ENCODE peak calls at places on chromosomes 2 and 18, in five cellular contexts. K is epithelial cell of proximal tubule, L is tibial nerve, F is choroid plexus epithelial cell, N is left ventricle myocardium inferior. D is an unnamed sample.

GRCh38 chr2:38554973-38555595 is 47.6 kb downstream of the HNRNPLL start:
- DNase-seq in F (peak), K (no peak), L (no peak), N (no peak), D (no peak)

GRCh38 chr2:42493468-42493884 is 306 bp downstream of the KCNG3 start:
- DNase-seq in F (no peak), L (no peak), K (no peak), N (no peak), D (no peak)

GRCh38 chr2:102315850-102316370 is 4.5 kb downstream of the IL1RL1 start:
- DNase-seq in L (no peak), F (no peak), N (no peak), K (no peak), D (no peak)

GRCh38 chr18:12839057-12839525 is 44.9 kb downstream of the PTPN2 start:
- DNase-seq in N (no peak), L (no peak), F (no peak), K (no peak), D (no peak)

GRCh38 chr2:66439291-66440010 is 4.5 kb downstream of the MEIS1 start:
- DNase-seq in L (no peak), F (no peak), N (peak), K (no peak), D (no peak)

GRCh38 chr2:126771501-126772195 is 115.7 kb downstream of the GYPC start:
- DNase-seq in F (no peak), K (no peak), N (no peak), L (no peak), D (no peak)

GRCh38 chr2:102025016-102025491 is 33.3 kb downstream of the IL1R2 start:
- DNase-seq in K (no peak), F (peak), L (no peak), N (no peak), D (peak)

GRCh38 chr18:1983746-1984515 is 587.4 kb downstream of the METTL4 start:
- DNase-seq in K (no peak), F (no peak), L (no peak), N (no peak), D (no peak)

GRCh38 chr18:41660654-41661053 is 294.4 kb upstream of the PIK3C3 start:
- DNase-seq in F (peak), N (no peak), K (no peak), L (no peak), D (no peak)

GRCh38 chr2:48120759-48121242 is 214.5 kb upstream of the FBXO11 start:
- DNase-seq in L (no peak), K (no peak), F (peak), N (no peak), D (no peak)

GRCh38 chr18:57029761-57030160 is 117.1 kb upstream of the BOD1L2 start:
- DNase-seq in K (no peak), F (peak), N (no peak), L (no peak), D (no peak)

GRCh38 chr2:6966541-6966940 is 49.3 kb downstream of the RNF144A start:
- DNase-seq in N (no peak), F (no peak), K (no peak), L (no peak), D (no peak)

GRCh38 chr2:112548980-112549379 is 6.7 kb downstream of the POLR1B start:
- DNase-seq in F (no peak), K (no peak), N (no peak), L (no peak), D (no peak)

GRCh38 chr18:13222371-13223281 is 4.1 kb downstream of the LDLRAD4 start:
- DNase-seq in F (peak), L (no peak), N (peak), K (no peak), D (no peak)

GRCh38 chr2:72139871-72140620 is 7.6 kb downstream of the CYP26B1 start:
- DNase-seq in N (peak), F (no peak), L (peak), K (no peak), D (no peak)

GRCh38 chr2:138827426-138828054 is 47.4 kb upstream of the NXPH2 start:
- DNase-seq in L (no peak), N (no peak), K (peak), F (peak), D (peak)

GRCh38 chr2:33136570-33136969 is 189.8 kb downstream of the LTBP1 start:
- DNase-seq in F (peak), K (no peak), L (no peak), N (no peak), D (no peak)

GRCh38 chr2:197498937-197499593 is 575 bp downstream of the HSPD1 start:
- DNase-seq in N (peak), L (peak), K (no peak), F (peak), D (no peak)

GRCh38 chr2:218229239-218229638 is 12.2 kb downstream of the ARPC2 start:
- DNase-seq in L (no peak), K (peak), F (peak), N (no peak), D (peak)

GRCh38 chr2:17245921-17246320 is 272.3 kb downstream of the RAD51AP2 start:
- DNase-seq in N (no peak), L (no peak), F (no peak), K (no peak), D (peak)

GRCh38 chr18:75350857-75351256 is 76.6 kb downstream of the SMIM21 start:
- DNase-seq in F (no peak), N (no peak), K (no peak), L (no peak), D (no peak)

GRCh38 chr2:207688597-207688996 is 22.8 kb upstream of the CCNYL1 start:
- DNase-seq in K (no peak), F (no peak), L (no peak), N (no peak), D (no peak)

GRCh38 chr2:24969784-24970183 is 2.0 kb downstream of the DNAJC27 start:
- DNase-seq in N (no peak), L (no peak), F (peak), K (no peak), D (no peak)

GRCh38 chr2:203453858-203454451 is 81.1 kb downstream of the RAPH1 start:
- DNase-seq in F (peak), N (no peak), L (no peak), K (no peak), D (no peak)

GRCh38 chr2:224584111-224584764 is 925 bp downstream of the CUL3 start:
- DNase-seq in N (peak), L (no peak), F (peak), K (no peak), D (no peak)

GRCh38 chr18:3985664-3986063 is 469.4 kb downstream of the DLGAP1 start:
- DNase-seq in L (no peak), K (no peak), F (peak), N (no peak), D (peak)

GRCh38 chr2:4673025-4673489 is 969.7 kb downstream of the DCDC2C start:
- DNase-seq in F (no peak), L (no peak), N (no peak), K (no peak), D (peak)

GRCh38 chr18:73785276-73785675 is 362.4 kb downstream of the FBXO15 start:
- DNase-seq in N (no peak), K (no peak), F (peak), L (no peak), D (peak)

GRCh38 chr18:70411886-70412443 is 123.1 kb downstream of the SOCS6 start:
- DNase-seq in N (no peak), F (peak), K (no peak), L (no peak), D (no peak)

GRCh38 chr2:211228559-211228958 is 672.2 kb downstream of the CPS1 start:
- DNase-seq in L (no peak), F (no peak), K (no peak), N (no peak), D (no peak)

GRCh38 chr2:110690345-110690965 is 12.6 kb upstream of the BUB1 start:
- DNase-seq in K (no peak), N (no peak), L (no peak), F (no peak), D (no peak)

GRCh38 chr2:110691612-110692258 is 13.9 kb upstream of the BUB1 start:
- DNase-seq in K (no peak), F (no peak), L (no peak), N (no peak), D (no peak)

GRCh38 chr2:110682872-110683271 is 5.0 kb upstream of the BUB1 start:
- DNase-seq in L (no peak), F (no peak), N (no peak), K (no peak), D (no peak)

GRCh38 chr2:110688594-110689091 is 10.8 kb upstream of the BUB1 start:
- DNase-seq in L (no peak), F (no peak), N (no peak), K (peak), D (no peak)
- H3K4me3 ChIP-seq in L (no peak), F (no peak), N (no peak), K (no peak), D (no peak)

GRCh38 chr2:86204458-86204857 is 5.2 kb downstream of the MRPL35 start:
- DNase-seq in L (no peak), K (no peak), N (no peak), F (no peak), D (no peak)

GRCh38 chr2:86202702-86203101 is 3.4 kb downstream of the MRPL35 start:
- DNase-seq in N (no peak), K (no peak), L (no peak), F (no peak), D (no peak)

GRCh38 chr2:86203614-86204013 is 4.4 kb downstream of the MRPL35 start:
- DNase-seq in L (no peak), K (no peak), F (no peak), N (no peak), D (no peak)

GRCh38 chr2:86199834-86200177 is 549 bp downstream of the MRPL35 start:
- DNase-seq in K (no peak), F (no peak), L (no peak), N (no peak), D (no peak)

GRCh38 chr2:86201951-86202692 is 2.9 kb downstream of the MRPL35 start:
- DNase-seq in K (no peak), N (no peak), F (peak), L (no peak), D (no peak)
- TF ChIP-seq CTCF in K (no peak), N (peak), F (no peak), L (no peak), D (no peak)

DNA sequence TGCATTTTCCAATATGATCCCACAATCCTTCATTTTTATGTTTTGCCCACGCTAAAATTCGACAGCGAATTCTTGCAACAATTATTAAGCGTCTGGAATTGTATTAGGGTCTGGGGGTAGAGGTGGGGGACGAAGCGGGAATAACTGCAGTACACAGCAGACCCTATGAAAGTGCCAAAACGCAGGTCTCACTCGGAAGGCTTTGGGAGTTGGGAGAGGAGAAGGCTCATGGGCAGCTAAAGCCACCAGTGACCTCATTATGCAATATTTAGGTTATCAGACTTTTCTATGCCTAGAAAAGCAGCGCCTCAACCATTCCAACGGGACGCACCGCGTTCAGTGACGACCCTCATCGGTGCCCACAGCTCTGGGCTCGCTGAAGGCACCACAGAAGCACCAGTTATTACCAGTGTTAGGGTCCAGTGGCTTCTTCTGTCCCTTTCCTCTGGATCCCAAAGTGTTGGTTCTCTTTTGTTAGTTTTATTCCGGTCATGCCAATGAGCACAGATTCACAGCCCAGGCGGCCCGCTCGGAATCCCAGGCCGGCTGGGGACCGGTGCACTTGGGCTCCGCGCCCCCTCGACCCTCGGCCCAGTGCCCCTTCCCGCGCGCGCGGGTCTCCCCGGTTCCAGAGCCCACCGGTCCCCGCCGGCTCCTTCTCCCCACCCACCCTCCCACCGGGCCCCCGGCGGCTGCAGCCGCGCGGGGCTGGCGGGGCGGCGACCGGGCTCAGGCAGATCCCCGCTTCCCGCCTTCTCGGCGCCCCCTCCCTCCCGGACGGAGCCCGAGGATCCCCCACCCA is 738 bp upstream of the MAPK4 start:
- DNase-seq in L (no peak), F (no peak), K (no peak), N (no peak), D (no peak)
- H3K4me3 ChIP-seq in L (peak), F (no peak), K (peak), N (peak), D (no peak)

DNA sequence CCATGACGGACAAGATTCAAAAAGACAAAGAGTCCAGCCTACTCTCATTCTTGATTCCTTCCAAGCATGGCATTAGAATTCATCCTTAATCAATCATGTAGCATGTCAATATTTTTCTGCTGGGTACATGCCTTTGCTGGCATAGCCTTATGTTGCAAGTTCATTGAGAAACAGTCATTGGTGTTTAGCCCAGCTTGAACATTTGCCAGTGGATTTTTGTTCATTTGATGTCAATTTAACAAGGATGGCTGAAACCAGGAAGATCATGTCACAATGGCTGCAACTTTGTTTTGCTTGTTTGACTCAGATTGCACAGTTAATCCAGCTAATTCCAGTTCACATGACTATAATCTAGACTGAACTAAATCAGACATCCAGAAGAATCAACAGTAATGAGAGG is 1132.2 kb downstream of the LRP1B start:
- DNase-seq in N (no peak), K (no peak), L (no peak), F (peak), D (no peak)
- TF ChIP-seq CTCF in N (no peak), K (no peak), L (no peak), F (no peak), D (no peak)

DNA sequence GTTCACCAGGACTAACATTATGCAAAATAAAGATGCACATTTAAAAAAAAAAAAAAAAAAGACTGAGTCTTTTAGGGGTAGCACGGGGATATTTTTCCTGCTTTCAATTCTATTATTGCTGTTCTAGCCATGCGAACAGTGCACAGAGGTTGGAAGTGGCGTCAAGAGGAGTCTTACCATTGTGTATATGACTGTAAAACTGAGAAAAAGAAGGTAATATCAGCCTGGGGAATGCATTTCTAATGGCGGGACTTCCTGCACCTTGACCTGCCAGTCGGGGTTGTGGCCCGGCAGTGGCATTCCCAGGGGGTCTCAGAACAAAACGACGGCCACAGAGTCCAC is 48.5 kb upstream of the ATP6V1B1 start:
- DNase-seq in K (no peak), L (no peak), F (no peak), N (no peak), D (no peak)
- H3K4me3 ChIP-seq in K (peak), L (peak), F (no peak), N (peak), D (no peak)